ENCODE peak calls at places on chromosome 20, in five cellular contexts. One of them, this sample, is unnamed.

GRCh38 chr20:46199198-46199597 is 81.1 kb downstream of the CD40 start:
- DNase-seq in brain microvascular endothelial cell: no peak
- DNase-seq in left cardiac atrium: no peak
- DNase-seq in pons: no peak
- DNase-seq in occipital lobe: no peak
- DNase-seq in this sample: no peak

GRCh38 chr20:45783656-45784294 is 7.9 kb downstream of the WFDC3 start:
- DNase-seq in brain microvascular endothelial cell: no peak
- DNase-seq in occipital lobe: no peak
- DNase-seq in pons: peak; percentile 63
- DNase-seq in left cardiac atrium: peak; percentile 40
- DNase-seq in this sample: peak; percentile 68

GRCh38 chr20:2978519-2978918 is 64.9 kb upstream of the GNRH2 start:
- DNase-seq in left cardiac atrium: no peak
- DNase-seq in brain microvascular endothelial cell: no peak
- DNase-seq in pons: no peak
- DNase-seq in occipital lobe: no peak
- DNase-seq in this sample: no peak

GRCh38 chr20:51725584-51726176 is 42.5 kb downstream of the ATP9A start:
- DNase-seq in left cardiac atrium: no peak
- DNase-seq in occipital lobe: no peak
- DNase-seq in brain microvascular endothelial cell: no peak
- DNase-seq in pons: no peak
- DNase-seq in this sample: no peak

GRCh38 chr20:18666803-18667460 is 79.1 kb downstream of the DTD1 start:
- DNase-seq in brain microvascular endothelial cell: no peak
- DNase-seq in occipital lobe: no peak
- DNase-seq in left cardiac atrium: no peak
- DNase-seq in pons: no peak
- DNase-seq in this sample: no peak

GRCh38 chr20:36836591-36837329 is 39.2 kb upstream of the TLDC2 start:
- DNase-seq in pons: peak; percentile 71
- DNase-seq in brain microvascular endothelial cell: peak; percentile 67
- DNase-seq in left cardiac atrium: peak; percentile 60
- DNase-seq in occipital lobe: no peak
- DNase-seq in this sample: peak; percentile 53

GRCh38 chr20:44532981-44533331 is 11.1 kb upstream of the SERINC3 start:
- DNase-seq in left cardiac atrium: no peak
- DNase-seq in occipital lobe: no peak
- DNase-seq in pons: no peak
- DNase-seq in brain microvascular endothelial cell: peak; percentile 52
- DNase-seq in this sample: no peak

GRCh38 chr20:1440024-1440423 is 26.6 kb downstream of the NSFL1C start:
- DNase-seq in occipital lobe: no peak
- DNase-seq in pons: no peak
- DNase-seq in brain microvascular endothelial cell: no peak
- DNase-seq in left cardiac atrium: no peak
- DNase-seq in this sample: no peak

GRCh38 chr20:3239867-3240775 is 1.1 kb upstream of the SLC4A11 start:
- DNase-seq in brain microvascular endothelial cell: no peak
- DNase-seq in occipital lobe: no peak
- DNase-seq in pons: no peak
- DNase-seq in left cardiac atrium: no peak
- DNase-seq in this sample: no peak

GRCh38 chr20:60011512-60012507 is 53.6 kb downstream of the CDH26 start:
- DNase-seq in pons: no peak
- DNase-seq in left cardiac atrium: no peak
- DNase-seq in brain microvascular endothelial cell: no peak
- DNase-seq in occipital lobe: no peak
- DNase-seq in this sample: no peak

GRCh38 chr20:50321797-50322480 is 131.3 kb downstream of the CEBPB start:
- DNase-seq in pons: no peak
- DNase-seq in occipital lobe: no peak
- DNase-seq in brain microvascular endothelial cell: no peak
- DNase-seq in left cardiac atrium: no peak
- DNase-seq in this sample: no peak

GRCh38 chr20:38939686-38940085 is 13.5 kb downstream of the FAM83D start:
- DNase-seq in left cardiac atrium: no peak
- DNase-seq in brain microvascular endothelial cell: no peak
- DNase-seq in pons: no peak
- DNase-seq in occipital lobe: no peak
- DNase-seq in this sample: no peak

GRCh38 chr20:21510414-21510971 is 3.4 kb downstream of the NKX2-2 start:
- DNase-seq in brain microvascular endothelial cell: no peak
- DNase-seq in occipital lobe: no peak
- DNase-seq in left cardiac atrium: no peak
- DNase-seq in pons: no peak
- DNase-seq in this sample: no peak

GRCh38 chr20:1810926-1811620 is 84.1 kb upstream of the SIRPA start:
- DNase-seq in occipital lobe: no peak
- DNase-seq in brain microvascular endothelial cell: peak; percentile 33
- DNase-seq in left cardiac atrium: peak; percentile 44
- DNase-seq in pons: peak; percentile 87
- DNase-seq in this sample: peak; percentile 74

GRCh38 chr20:10611357-10611756 is 62.4 kb downstream of the JAG1 start:
- DNase-seq in pons: peak; percentile 29
- DNase-seq in left cardiac atrium: peak; percentile 62
- DNase-seq in occipital lobe: no peak
- DNase-seq in brain microvascular endothelial cell: peak; percentile 78
- DNase-seq in this sample: peak; percentile 26

GRCh38 chr20:47817573-47817972 is 32.3 kb upstream of the SULF2 start:
- DNase-seq in left cardiac atrium: no peak
- DNase-seq in brain microvascular endothelial cell: no peak
- DNase-seq in pons: no peak
- DNase-seq in occipital lobe: no peak
- DNase-seq in this sample: no peak

GRCh38 chr20:44212792-44213191 is 2.2 kb upstream of the OSER1 start:
- DNase-seq in occipital lobe: no peak
- DNase-seq in brain microvascular endothelial cell: no peak
- DNase-seq in left cardiac atrium: no peak
- DNase-seq in pons: no peak
- DNase-seq in this sample: no peak

GRCh38 chr20:49399329-49399728 is 83.1 kb downstream of the KCNB1 start:
- DNase-seq in occipital lobe: no peak
- DNase-seq in left cardiac atrium: peak; percentile 36
- DNase-seq in brain microvascular endothelial cell: no peak
- DNase-seq in pons: no peak
- DNase-seq in this sample: peak; percentile 31